ENCODE peak calls at places on chromosomes 5 and 9, in eight cellular contexts. X is GM23338, E is transverse colon, L is endothelial cell of umbilical vein, R is stomach, T is HL-60, D is sigmoid colon, Z is spleen. I is an unnamed sample.

GRCh38 chr9:3299872-3300271 is 225.9 kb downstream of the RFX3 start:
- DNase-seq in D (no peak), Z (no peak), X (no peak), T (no peak), R (no peak), E (no peak), L (no peak), I (no peak)

GRCh38 chr9:136439550-136440408 is at the start of gene INPP5E:
- DNase-seq in X (peak; percentile 87), T (peak; percentile 53), E (peak; percentile 83), R (peak; percentile 82), Z (peak; percentile 95), D (peak; percentile 78), L (peak; percentile 51), I (no peak)

GRCh38 chr9:81724242-81724889 is 35.0 kb upstream of the TLE1 start:
- DNase-seq in X (no peak), D (no peak), Z (no peak), L (peak; percentile 89), E (no peak), R (no peak), T (no peak), I (no peak)

GRCh38 chr9:108142504-108143201 is 653.1 kb upstream of the KLF4 start:
- DNase-seq in E (peak; percentile 85), L (peak; percentile 89), R (peak; percentile 55), Z (peak; percentile 87), D (peak; percentile 97), T (no peak), X (peak; percentile 39), I (no peak)

GRCh38 chr9:87615547-87616148 is 110.3 kb upstream of the CTSL start:
- DNase-seq in R (peak; percentile 50), T (no peak), E (no peak), X (no peak), D (no peak), L (no peak), Z (no peak), I (no peak)

GRCh38 chr9:33288828-33289483 is 1.4 kb upstream of the NFX1 start:
- DNase-seq in L (no peak), Z (peak; percentile 83), T (no peak), E (peak; percentile 17), R (no peak), D (peak; percentile 75), X (no peak), I (no peak)

GRCh38 chr9:137437691-137438590 is 3.2 kb downstream of the ENTPD8 start:
- DNase-seq in T (no peak), R (peak; percentile 61), X (no peak), D (no peak), Z (peak; percentile 67), L (no peak), E (no peak), I (no peak)

GRCh38 chr9:82332018-82332773 is 343.6 kb downstream of the SPATA31D1 start:
- DNase-seq in Z (no peak), E (no peak), D (no peak), T (no peak), R (no peak), L (no peak), X (no peak), I (no peak)

GRCh38 chr9:5446451-5447236 is 3.7 kb upstream of the CD274 start:
- DNase-seq in R (no peak), X (no peak), E (no peak), D (no peak), Z (no peak), T (no peak), L (no peak), I (no peak)

DNA sequence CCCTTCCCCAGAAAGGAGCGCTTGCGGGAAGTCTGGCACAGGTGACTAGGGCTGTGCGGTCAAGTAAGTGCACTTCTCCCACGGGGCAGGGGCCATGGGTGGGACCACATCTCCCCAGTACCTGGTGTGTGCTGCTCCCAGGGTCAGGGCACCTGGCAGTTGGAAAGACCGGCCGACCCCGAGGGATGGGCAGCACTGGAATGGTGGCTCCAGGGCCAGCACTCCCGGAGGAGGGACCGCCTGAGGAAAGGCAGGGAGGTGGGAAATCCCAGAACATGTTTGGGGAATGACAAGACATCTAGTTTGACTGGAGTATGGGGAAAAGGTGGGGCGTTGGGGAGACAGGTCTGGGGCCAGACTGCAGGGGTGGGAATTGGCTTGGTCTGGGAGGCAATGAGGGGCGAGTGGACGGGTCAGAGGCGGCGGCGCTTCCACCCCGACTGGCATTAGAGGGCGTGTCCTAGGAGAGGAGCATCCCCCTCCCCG is 699 bp upstream of the GLIPR2 start:
- DNase-seq in L (no peak), Z (no peak), X (peak; percentile 64), R (no peak), D (peak; percentile 79), E (peak; percentile 41), T (no peak), I (no peak)
- H3K4me3 ChIP-seq in L (peak overlapping the region; percentile 62), Z (peak overlapping the region; percentile 93), X (peak overlapping the region; percentile 77), R (peak overlapping the region; percentile 82), D (peak overlapping the region; percentile 84), E (peak overlapping the region; percentile 97), T (peak overlapping the region; percentile 58), I (peak overlapping the region; percentile 83)

GRCh38 chr5:136081192-136081591 is 51.5 kb upstream of the SMAD5 start:
- DNase-seq in X (no peak), Z (no peak), L (no peak), D (no peak), E (no peak), T (no peak), R (no peak), I (no peak)

GRCh38 chr5:136086776-136087566 is 45.7 kb upstream of the SMAD5 start:
- DNase-seq in X (no peak), L (no peak), E (no peak), R (no peak), D (no peak), Z (no peak), T (no peak), I (no peak)

GRCh38 chr5:136082390-136083193 is 50.1 kb upstream of the SMAD5 start:
- DNase-seq in E (peak; percentile 63), D (peak; percentile 87), X (peak; percentile 86), L (peak; percentile 73), T (no peak), Z (no peak), R (peak; percentile 68), I (no peak)

GRCh38 chr5:136087961-136088871 is 44.4 kb upstream of the SMAD5 start:
- DNase-seq in D (peak; percentile 85), X (no peak), T (no peak), L (peak; percentile 52), E (peak; percentile 82), R (peak; percentile 76), Z (peak; percentile 82), I (peak; percentile 90)

DNA sequence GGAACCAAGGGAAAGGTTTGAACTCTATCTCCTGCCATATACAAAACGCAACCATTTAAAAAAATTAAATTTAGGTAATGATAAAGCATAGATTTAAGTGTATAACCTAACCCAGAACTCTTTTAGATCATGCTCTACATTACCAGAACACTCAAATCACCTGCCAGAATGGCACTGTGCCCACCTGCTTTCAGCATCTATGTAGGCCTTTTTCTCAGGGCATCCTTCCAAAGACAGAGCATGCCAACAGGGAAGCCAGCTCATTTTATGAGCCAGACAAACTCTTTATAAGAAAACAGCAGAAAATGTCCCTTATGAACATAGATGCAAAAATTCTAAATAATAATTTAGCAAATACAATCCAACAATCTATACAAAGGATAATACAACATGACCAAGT is 47.9 kb upstream of the SMAD5 start:
- DNase-seq in T (no peak), D (peak; percentile 86), E (peak; percentile 29), Z (no peak), L (no peak), X (no peak), R (peak; percentile 81), I (no peak)
- TF ChIP-seq POLR2AphosphoS5 in T (no peak), D (peak; percentile 22), E (no peak), Z (no peak), L (no peak), X (no peak), R (no peak), I (no peak)

DNA sequence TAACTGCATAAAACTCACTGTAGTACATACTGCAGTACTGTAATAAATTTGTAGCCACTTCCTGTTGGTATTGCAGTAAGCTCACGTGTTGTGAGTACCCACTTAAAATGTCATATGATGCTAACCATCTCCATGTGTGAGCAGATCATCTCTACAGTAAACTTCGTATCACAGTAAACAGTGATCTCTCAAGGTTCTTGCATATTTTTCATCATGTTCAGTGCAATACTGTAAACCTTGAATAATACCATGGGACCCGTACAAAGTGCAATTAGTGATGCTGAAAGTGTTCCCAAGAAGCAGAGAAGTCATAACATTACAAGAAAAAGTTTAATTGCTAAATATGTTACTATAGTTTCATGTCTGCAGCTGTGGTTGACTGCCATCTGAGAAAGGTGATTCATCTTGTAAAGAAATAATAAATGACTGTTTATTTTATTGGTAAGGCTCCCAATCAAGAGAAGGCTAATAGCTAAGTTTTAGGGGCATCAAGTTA is 253.8 kb upstream of the POU5F2 start:
- DNase-seq in D (no peak), E (no peak), X (no peak), R (no peak), Z (no peak), T (no peak), L (no peak), I (no peak)
- H3K4me3 ChIP-seq in D (no peak overlapping the region), E (no peak overlapping the region), X (no peak overlapping the region), R (no peak overlapping the region), Z (no peak overlapping the region), T (no peak overlapping the region), L (no peak overlapping the region), I (no peak overlapping the region)

GRCh38 chr5:150401376-150402201 is 11.1 kb downstream of the CD74 start:
- DNase-seq in X (no peak), Z (no peak), D (no peak), R (no peak), E (no peak), T (no peak), L (no peak), I (no peak)
- TF ChIP-seq POLR2AphosphoS5 in X (no peak), Z (no peak), D (no peak), R (no peak), E (no peak), T (no peak), L (no peak), I (no peak)

GRCh38 chr5:9543266-9543925 is 2.5 kb downstream of the SEMA5A start:
- DNase-seq in E (no peak), T (no peak), D (no peak), L (no peak), X (no peak), Z (no peak), R (no peak), I (no peak)
- H3K4me3 ChIP-seq in E (no peak overlapping the region), T (no peak overlapping the region), D (no peak overlapping the region), L (no peak overlapping the region), X (no peak overlapping the region), Z (no peak overlapping the region), R (no peak overlapping the region), I (no peak overlapping the region)